ENCODE peak calls at places on chromosomes 5 and 9, in eight cellular contexts. W is activated naive CD4-positive, alpha-beta T cell; R is hypothalamus; S is osteocyte; C is left lung; X is endothelial cell of umbilical vein; B is glutamatergic neuron; H is H4. O is an unnamed sample.

GRCh38 chr9:130225586-130225985 is 40.0 kb upstream of the HMCN2 start:
- DNase-seq in W (no peak), R (no peak), S (no peak), C (no peak), X (no peak), B (no peak), H (no peak), O (no peak)

GRCh38 chr5:164958688-164959087 is 1453.3 kb downstream of the MAT2B start:
- DNase-seq in W (no peak), R (no peak), S (no peak), C (no peak), X (no peak), B (no peak), H (no peak), O (no peak)

GRCh38 chr9:134342746-134343115 is 16.5 kb downstream of the RXRA start:
- DNase-seq in W (no peak), R (no peak), S (no peak), C (no peak), X (no peak), B (no peak), H (no peak), O (no peak)

GRCh38 chr9:4155224-4156026 is 144.4 kb downstream of the GLIS3 start:
- DNase-seq in W (no peak), R (no peak), S (no peak), C (no peak), X (no peak), B (no peak), H (no peak), O (no peak)

GRCh38 chr5:1564182-1564748 is 40.5 kb upstream of the LPCAT1 start:
- DNase-seq in W (no peak), R (peak; percentile 30), S (no peak), C (peak; percentile 88), X (peak; percentile 70), B (no peak), H (no peak), O (no peak)

GRCh38 chr9:131840220-131840619 is 100.3 kb upstream of the RAPGEF1 start:
- DNase-seq in W (no peak), R (no peak), S (no peak), C (no peak), X (no peak), B (no peak), H (no peak), O (no peak)

GRCh38 chr5:120464627-120465280 is 654 bp downstream of the PRR16 start:
- DNase-seq in W (no peak), R (no peak), S (peak; percentile 84), C (peak; percentile 77), X (peak; percentile 25), B (peak; percentile 36), H (peak; percentile 30), O (no peak)

GRCh38 chr9:122307925-122308324 is 43.2 kb downstream of the MRRF start:
- DNase-seq in W (no peak), R (no peak), S (no peak), C (no peak), X (peak; percentile 92), B (no peak), H (no peak), O (no peak)

GRCh38 chr9:110954822-110955291 is 83.4 kb downstream of the LPAR1 start:
- DNase-seq in W (no peak), R (no peak), S (no peak), C (no peak), X (no peak), B (no peak), H (peak; percentile 21), O (no peak)

GRCh38 chr5:55903121-55903701 is 52.1 kb downstream of the IL31RA start:
- DNase-seq in W (no peak), R (no peak), S (no peak), C (no peak), X (peak; percentile 26), B (no peak), H (peak; percentile 48), O (no peak)

GRCh38 chr9:90022474-90022873 is 417.7 kb downstream of the GADD45G start:
- DNase-seq in W (no peak), R (no peak), S (no peak), C (no peak), X (no peak), B (no peak), H (no peak), O (no peak)

GRCh38 chr5:6302099-6302498 is 76.2 kb downstream of the MED10 start:
- DNase-seq in W (no peak), R (no peak), S (no peak), C (no peak), X (no peak), B (no peak), H (no peak), O (no peak)

GRCh38 chr5:128613111-128613510 is 75.1 kb upstream of the FBN2 start:
- DNase-seq in W (no peak), R (no peak), S (no peak), C (no peak), X (no peak), B (no peak), H (no peak), O (no peak)

GRCh38 chr5:119036101-119036762 is 34.7 kb upstream of the DMXL1 start:
- DNase-seq in W (no peak), R (no peak), S (no peak), C (no peak), X (peak; percentile 11), B (no peak), H (peak; percentile 25), O (no peak)

GRCh38 chr9:93677061-93677571 is 100.7 kb downstream of the PHF2 start:
- DNase-seq in W (no peak), R (no peak), S (peak; percentile 74), C (peak; percentile 67), X (no peak), B (peak; percentile 12), H (no peak), O (no peak)

GRCh38 chr5:74401566-74402320 is 238.8 kb downstream of the ENC1 start:
- DNase-seq in W (no peak), R (no peak), S (no peak), C (no peak), X (no peak), B (no peak), H (no peak), O (no peak)

GRCh38 chr5:112978836-112979235 is 2.2 kb downstream of the DCP2 start:
- DNase-seq in W (no peak), R (no peak), S (no peak), C (no peak), X (peak; percentile 17), B (no peak), H (no peak), O (no peak)

GRCh38 chr5:16406630-16407029 is 59.0 kb downstream of the ZNF622 start:
- DNase-seq in W (no peak), R (no peak), S (no peak), C (no peak), X (no peak), B (no peak), H (no peak), O (no peak)

GRCh38 chr5:54024466-54024865 is 285.9 kb downstream of the ARL15 start:
- DNase-seq in W (no peak), R (no peak), S (no peak), C (no peak), X (no peak), B (no peak), H (no peak), O (no peak)

GRCh38 chr9:105535920-105536668 is 21.8 kb upstream of the FKTN start:
- DNase-seq in W (no peak), R (no peak), S (no peak), C (no peak), X (no peak), B (no peak), H (no peak), O (no peak)

GRCh38 chr5:146866263-146866662 is 12.3 kb downstream of the PPP2R2B start:
- DNase-seq in W (no peak), R (no peak), S (no peak), C (no peak), X (no peak), B (no peak), H (no peak), O (no peak)

GRCh38 chr5:95892784-95893354 is 68.8 kb downstream of the ELL2 start:
- DNase-seq in W (no peak), R (peak; percentile 18), S (no peak), C (no peak), X (peak; percentile 51), B (no peak), H (peak; percentile 44), O (no peak)

GRCh38 chr9:8660383-8660782 is 860.8 kb upstream of the DMAC1 start:
- DNase-seq in W (no peak), R (peak; percentile 15), S (no peak), C (no peak), X (peak; percentile 20), B (no peak), H (peak; percentile 32), O (no peak)

GRCh38 chr5:24388448-24388847 is 256.3 kb downstream of the CDH10 start:
- DNase-seq in W (no peak), R (no peak), S (no peak), C (no peak), X (no peak), B (no peak), H (no peak), O (no peak)

GRCh38 chr9:131875828-131876485 is 136.1 kb upstream of the RAPGEF1 start:
- DNase-seq in W (no peak), R (no peak), S (no peak), C (no peak), X (no peak), B (peak; percentile 29), H (no peak), O (no peak)

GRCh38 chr5:157186309-157187045 is 5.8 kb downstream of the ITK start:
- DNase-seq in W (no peak), R (no peak), S (no peak), C (no peak), X (no peak), B (no peak), H (no peak), O (no peak)

GRCh38 chr5:149367249-149367971 is 9.6 kb downstream of the PCYOX1L start:
- DNase-seq in W (peak; percentile 8), R (peak; percentile 27), S (peak; percentile 90), C (no peak), X (peak; percentile 64), B (peak; percentile 81), H (peak; percentile 63), O (peak; percentile 43)

GRCh38 chr5:39712316-39713223 is 287.8 kb upstream of the DAB2 start:
- DNase-seq in W (no peak), R (no peak), S (no peak), C (no peak), X (no peak), B (no peak), H (no peak), O (no peak)

GRCh38 chr9:104923740-104924139 is 4.2 kb downstream of the ABCA1 start:
- DNase-seq in W (no peak), R (no peak), S (no peak), C (no peak), X (no peak), B (no peak), H (no peak), O (no peak)

GRCh38 chr5:82100303-82101077 is 128.7 kb downstream of the ATG10 start:
- DNase-seq in W (no peak), R (no peak), S (no peak), C (no peak), X (no peak), B (no peak), H (no peak), O (no peak)